ENCODE peak calls at places on chromosomes 7 and 10, in four cellular contexts. O, M, Q and C are unnamed samples.

GRCh38 chr10:95508730-95509129 is 52.4 kb downstream of the SORBS1 start:
- DNase-seq in O (peak), Q (no peak), M (no peak), C (no peak)

GRCh38 chr7:158530800-158531609 is 56.6 kb downstream of the PTPRN2 start:
- DNase-seq in M (no peak), O (no peak), Q (no peak), C (no peak)

GRCh38 chr7:34158754-34159153 is 253.4 kb downstream of the BMPER start:
- DNase-seq in M (no peak), Q (no peak), O (peak), C (peak)

GRCh38 chr10:101578192-101578591 is 9.9 kb downstream of the POLL start:
- DNase-seq in M (no peak), Q (no peak), O (no peak), C (no peak)

GRCh38 chr10:50510517-50511473 is 113.0 kb downstream of the SGMS1 start:
- DNase-seq in M (no peak), Q (no peak), O (no peak), C (no peak)

GRCh38 chr10:112793197-112793921 is 156.7 kb upstream of the TCF7L2 start:
- DNase-seq in M (no peak), O (no peak), Q (no peak), C (peak)

GRCh38 chr10:86361134-86362128 is 5.2 kb downstream of the GRID1 start:
- DNase-seq in M (no peak), O (no peak), Q (no peak), C (no peak)

GRCh38 chr10:16440396-16441105 is 3.7 kb downstream of the PTER start:
- DNase-seq in O (no peak), Q (no peak), M (no peak), C (no peak)

GRCh38 chr7:95330194-95331003 is 6.1 kb upstream of the PON1 start:
- DNase-seq in M (peak), O (no peak), Q (no peak), C (no peak)

GRCh38 chr7:698515-699259 is 27.8 kb upstream of the DNAAF5 start:
- DNase-seq in O (no peak), M (no peak), Q (no peak), C (no peak)

GRCh38 chr10:118870467-118871243 is 115.9 kb upstream of the CACUL1 start:
- DNase-seq in M (no peak), O (peak), Q (no peak), C (no peak)

GRCh38 chr10:33067917-33068316 is 109.9 kb upstream of the ITGB1 start:
- DNase-seq in Q (no peak), M (no peak), O (no peak), C (no peak)

GRCh38 chr10:110618206-110618605 is 25.9 kb upstream of the RBM20 start:
- DNase-seq in M (no peak), Q (no peak), O (no peak), C (no peak)

GRCh38 chr7:37352974-37353948 is 95.4 kb downstream of the ELMO1 start:
- DNase-seq in Q (no peak), O (no peak), M (no peak), C (peak)

DNA sequence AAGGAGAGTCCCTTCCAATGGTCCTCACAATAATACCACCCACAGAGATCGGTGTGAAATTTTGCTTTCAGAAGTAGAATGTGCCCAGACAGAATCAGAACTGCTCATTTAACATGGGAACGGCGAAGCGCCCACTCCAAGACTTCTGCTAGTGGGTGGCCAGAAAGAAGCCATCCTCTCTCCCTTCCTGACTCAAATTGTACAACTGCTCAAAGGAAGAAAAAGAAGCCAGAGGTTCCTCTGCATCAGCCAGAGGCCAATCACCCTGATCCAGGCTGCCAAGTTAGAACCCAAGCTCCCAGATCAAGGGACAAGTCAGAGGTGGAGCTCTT is 23.3 kb downstream of the NUDCD3 start:
- DNase-seq in O (no peak), M (no peak), Q (no peak), C (no peak)
- TF ChIP-seq ZNF274 in O (no peak), M (no peak), Q (no peak), C (no peak)

GRCh38 chr10:63587191-63587590 is 66.0 kb downstream of the REEP3 start:
- DNase-seq in O (no peak), Q (no peak), M (no peak), C (no peak)

GRCh38 chr10:63588436-63589180 is 67.4 kb downstream of the REEP3 start:
- DNase-seq in Q (no peak), O (no peak), M (no peak), C (no peak)

GRCh38 chr10:63583909-63584747 is 62.9 kb downstream of the REEP3 start:
- DNase-seq in M (no peak), Q (no peak), O (no peak), C (no peak)

GRCh38 chr10:63583397-63583796 is 62.2 kb downstream of the REEP3 start:
- DNase-seq in Q (peak), M (no peak), O (no peak), C (no peak)

DNA sequence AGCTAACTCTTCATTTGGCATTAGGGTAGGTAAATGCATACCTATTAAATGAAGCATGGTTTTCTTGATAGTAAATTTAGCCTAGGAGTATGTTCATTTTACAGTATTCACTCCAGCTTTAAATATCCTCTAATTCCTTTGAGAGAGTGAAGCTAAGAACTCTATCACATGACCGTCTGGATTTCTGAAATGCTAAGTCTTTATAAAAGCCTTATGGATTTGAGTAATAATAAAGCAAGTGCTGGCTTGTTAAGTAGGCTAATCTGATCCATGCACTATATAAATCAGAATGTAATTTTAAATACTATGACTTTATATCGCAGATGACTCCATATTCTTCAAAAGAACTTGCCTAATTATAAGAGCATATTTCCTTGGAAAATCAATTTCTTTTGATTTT is 64.8 kb downstream of the REEP3 start:
- DNase-seq in O (no peak), Q (no peak), M (no peak), C (no peak)
- TF ChIP-seq TAF1 in O (no peak), Q (no peak), M (no peak), C (no peak)

GRCh38 chr7:64882341-64883112 is 20.5 kb upstream of the ZNF273 start:
- DNase-seq in Q (no peak), O (no peak), M (no peak), C (peak)

GRCh38 chr7:64879097-64879730 is 23.9 kb upstream of the ZNF273 start:
- DNase-seq in M (no peak), Q (no peak), O (no peak), C (no peak)

GRCh38 chr7:64881461-64882287 is 21.4 kb upstream of the ZNF273 start:
- DNase-seq in M (no peak), O (no peak), Q (no peak), C (no peak)

GRCh38 chr7:64879800-64880199 is 23.3 kb upstream of the ZNF273 start:
- DNase-seq in O (no peak), M (no peak), Q (no peak), C (no peak)

GRCh38 chr7:64880322-64881297 is 22.5 kb upstream of the ZNF273 start:
- DNase-seq in O (no peak), Q (no peak), M (no peak), C (peak)
- TF ChIP-seq YY1 in O (no peak), Q (no peak), M (no peak), C (no peak)

GRCh38 chr10:23291551-23292334 is 52.9 kb downstream of the C10orf67 start:
- DNase-seq in M (no peak), Q (no peak), O (no peak), C (no peak)
- TF ChIP-seq ZNF274 in M (no peak), Q (no peak), O (no peak), C (no peak)

GRCh38 chr7:134835463-134835823 is 56.0 kb downstream of the CALD1 start:
- DNase-seq in M (no peak), O (no peak), Q (no peak), C (no peak)
- TF ChIP-seq TAF1 in M (no peak), O (no peak), Q (no peak), C (no peak)